ENCODE peak calls at places on chromosomes 3 and 15, in nine cellular contexts. B is OCI-LY7, Q is Karpas-422, E is PC-3, W is HCT116, F is GM23338, R is hepatocyte, K is GM23248, H is SK-N-SH. S is an unnamed sample. For H3K9me2, the result is how much of the 10 kb centered on the place peaks cover.

GRCh38 chr3:169390310-169390731 is 273.2 kb downstream of the MECOM start:
- DNase-seq in B (no peak), Q (no peak), E (peak), W (no peak), F (peak), R (peak), K (peak), H (no peak), S (peak)

GRCh38 chr3:174540081-174540480 is 319.1 kb upstream of the NAALADL2 start:
- DNase-seq in B (no peak), Q (no peak), E (no peak), W (no peak), F (peak), R (no peak), K (no peak), H (no peak), S (no peak)

GRCh38 chr15:81941479-81941878 is 104.3 kb downstream of the MEX3B start:
- DNase-seq in B (no peak), Q (no peak), E (no peak), W (no peak), F (no peak), R (no peak), K (no peak), H (no peak), S (no peak)

GRCh38 chr15:60729850-60730458 is 251.0 kb upstream of the ICE2 start:
- DNase-seq in B (no peak), Q (no peak), E (no peak), W (no peak), F (no peak), R (no peak), K (no peak), H (no peak), S (no peak)

GRCh38 chr15:26038693-26039092 is 175.6 kb upstream of the ATP10A start:
- DNase-seq in B (no peak), Q (no peak), E (no peak), W (no peak), F (peak), R (no peak), K (no peak), H (peak), S (no peak)

GRCh38 chr3:148466143-148466542 is 231.6 kb upstream of the AGTR1 start:
- DNase-seq in B (no peak), Q (no peak), E (peak), W (no peak), F (peak), R (no peak), K (peak), H (no peak), S (no peak)

GRCh38 chr3:129313415-129313982 is 34.8 kb downstream of the HMCES start:
- DNase-seq in B (peak), Q (peak), E (peak), W (no peak), F (no peak), R (no peak), K (no peak), H (no peak), S (no peak)

GRCh38 chr3:42090973-42091731 is at the start of gene TRAK1:
- DNase-seq in B (no peak), Q (no peak), E (no peak), W (no peak), F (peak), R (peak), K (peak), H (no peak), S (no peak)

GRCh38 chr3:179398574-179399249 is 51.2 kb downstream of the MFN1 start:
- DNase-seq in B (no peak), Q (no peak), E (no peak), W (no peak), F (no peak), R (no peak), K (peak), H (no peak), S (no peak)

GRCh38 chr3:48634661-48635221 is 520 bp downstream of the SLC26A6 start:
- DNase-seq in B (peak), Q (peak), E (peak), W (no peak), F (peak), R (peak), K (peak), H (peak), S (no peak)

GRCh38 chr15:55796321-55796965 is 53.5 kb upstream of the PRTG start:
- DNase-seq in B (no peak), Q (no peak), E (peak), W (no peak), F (no peak), R (peak), K (peak), H (no peak), S (no peak)

GRCh38 chr3:101791778-101792177 is 12.8 kb downstream of the NXPE3 start:
- DNase-seq in B (peak), Q (peak), E (no peak), W (no peak), F (no peak), R (no peak), K (no peak), H (no peak), S (no peak)

GRCh38 chr15:49918106-49918505 is 200.9 kb downstream of the ATP8B4 start:
- DNase-seq in B (no peak), Q (peak), E (peak), W (no peak), F (no peak), R (no peak), K (peak), H (no peak), S (no peak)

GRCh38 chr3:123843668-123844067 is 40.5 kb downstream of the MYLK start:
- DNase-seq in B (no peak), Q (no peak), E (no peak), W (no peak), F (peak), R (no peak), K (peak), H (no peak), S (no peak)

GRCh38 chr3:124033360-124034015 is 41.6 kb upstream of the ROPN1 start:
- DNase-seq in B (no peak), Q (no peak), E (peak), W (no peak), F (peak), R (peak), K (peak), H (no peak), S (no peak)

GRCh38 chr15:68564173-68564572 is 14.6 kb upstream of the CORO2B start:
- DNase-seq in B (no peak), Q (no peak), E (no peak), W (no peak), F (no peak), R (no peak), K (no peak), H (no peak), S (no peak)

GRCh38 chr3:32836601-32837000 is 18.8 kb downstream of the TRIM71 start:
- DNase-seq in B (no peak), Q (no peak), E (no peak), W (no peak), F (no peak), R (no peak), K (no peak), H (no peak), S (no peak)

GRCh38 chr15:67174864-67175573 is 79.4 kb downstream of the AAGAB start:
- DNase-seq in B (peak), Q (no peak), E (peak), W (peak), F (no peak), R (peak), K (peak), H (peak), S (peak)

GRCh38 chr3:58824285-58824684 is 157.7 kb upstream of the FAM3D start:
- DNase-seq in B (peak), Q (peak), E (peak), W (peak), F (peak), R (peak), K (peak), H (peak), S (no peak)

GRCh38 chr3:120524171-120524923 is 71.8 kb upstream of the NDUFB4 start:
- DNase-seq in B (no peak), Q (no peak), E (peak), W (no peak), F (no peak), R (no peak), K (peak), H (no peak), S (peak)

GRCh38 chr15:26873846-26874245 is 7.0 kb downstream of the GABRA5 start:
- DNase-seq in B (no peak), Q (no peak), E (no peak), W (no peak), F (no peak), R (no peak), K (peak), H (no peak), S (no peak)

GRCh38 chr3:83934208-83935150 is 1024.3 kb upstream of the CADM2 start:
- DNase-seq in B (no peak), Q (no peak), E (peak), W (no peak), F (peak), R (no peak), K (no peak), H (no peak), S (peak)

GRCh38 chr15:55980511-55980910 is 12.9 kb downstream of the NEDD4 start:
- DNase-seq in B (no peak), Q (no peak), E (no peak), W (no peak), F (no peak), R (no peak), K (no peak), H (no peak), S (no peak)

GRCh38 chr3:2099028-2099671 is 484 bp downstream of the CNTN4 start:
- DNase-seq in B (no peak), Q (no peak), E (no peak), W (no peak), F (peak), R (peak), K (peak), H (peak), S (no peak)
- H3K4me3 ChIP-seq in B (no peak), Q (no peak), E (no peak), W (no peak), F (peak), R (peak), K (no peak), H (no peak), S (no peak)

GRCh38 chr3:11389570-11390268 is 117.5 kb downstream of the ATG7 start:
- DNase-seq in B (no peak), Q (no peak), E (no peak), W (no peak), F (no peak), R (no peak), K (peak), H (no peak), S (no peak)
- H3K9me2 ChIP-seq in B (under half), Q (under half), E (under half), W (under half), F (under half), R (under half), K (under half), H (under half), S (under half)

GRCh38 chr3:150373234-150373633 is 34.9 kb upstream of the TSC22D2 start:
- DNase-seq in B (no peak), Q (no peak), E (no peak), W (no peak), F (no peak), R (no peak), K (no peak), H (no peak), S (no peak)

GRCh38 chr3:150370129-150370602 is 37.9 kb upstream of the TSC22D2 start:
- DNase-seq in B (no peak), Q (no peak), E (peak), W (peak), F (peak), R (peak), K (peak), H (no peak), S (peak)

GRCh38 chr3:150370982-150371381 is 37.1 kb upstream of the TSC22D2 start:
- DNase-seq in B (no peak), Q (no peak), E (no peak), W (no peak), F (no peak), R (no peak), K (peak), H (no peak), S (no peak)

GRCh38 chr3:150372320-150373118 is 35.6 kb upstream of the TSC22D2 start:
- DNase-seq in B (peak), Q (peak), E (peak), W (no peak), F (no peak), R (no peak), K (peak), H (no peak), S (no peak)

GRCh38 chr3:150371741-150372254 is 36.3 kb upstream of the TSC22D2 start:
- DNase-seq in B (no peak), Q (no peak), E (peak), W (peak), F (no peak), R (peak), K (peak), H (no peak), S (peak)
- H3K4me3 ChIP-seq in B (no peak), Q (no peak), E (peak), W (peak), F (no peak), R (no peak), K (peak), H (peak), S (peak)

GRCh38 chr15:29731865-29732264 is 90.4 kb downstream of the TJP1 start:
- DNase-seq in B (no peak), Q (no peak), E (peak), W (no peak), F (no peak), R (no peak), K (peak), H (no peak), S (no peak)
- H3K9me2 ChIP-seq in B (under half), Q (under half), E (under half), W (under half), F (under half), R (under half), K (under half), H (under half), S (under half)

GRCh38 chr3:197597335-197597734 is 41.6 kb upstream of the BDH1 start:
- DNase-seq in B (no peak), Q (no peak), E (no peak), W (no peak), F (no peak), R (peak), K (no peak), H (no peak), S (no peak)

GRCh38 chr3:197592361-197593045 is 36.7 kb upstream of the BDH1 start:
- DNase-seq in B (no peak), Q (no peak), E (no peak), W (no peak), F (no peak), R (no peak), K (no peak), H (no peak), S (no peak)

GRCh38 chr3:197598404-197598980 is 42.7 kb upstream of the BDH1 start:
- DNase-seq in B (no peak), Q (no peak), E (no peak), W (no peak), F (no peak), R (no peak), K (no peak), H (no peak), S (no peak)

GRCh38 chr3:197593046-197593380 is 37.2 kb upstream of the BDH1 start:
- DNase-seq in B (no peak), Q (no peak), E (no peak), W (no peak), F (no peak), R (no peak), K (no peak), H (no peak), S (no peak)

GRCh38 chr3:197595470-197596185 is 39.9 kb upstream of the BDH1 start:
- DNase-seq in B (no peak), Q (no peak), E (no peak), W (no peak), F (no peak), R (no peak), K (peak), H (no peak), S (no peak)
- H3K4me3 ChIP-seq in B (no peak), Q (no peak), E (no peak), W (no peak), F (no peak), R (no peak), K (no peak), H (no peak), S (no peak)

DNA sequence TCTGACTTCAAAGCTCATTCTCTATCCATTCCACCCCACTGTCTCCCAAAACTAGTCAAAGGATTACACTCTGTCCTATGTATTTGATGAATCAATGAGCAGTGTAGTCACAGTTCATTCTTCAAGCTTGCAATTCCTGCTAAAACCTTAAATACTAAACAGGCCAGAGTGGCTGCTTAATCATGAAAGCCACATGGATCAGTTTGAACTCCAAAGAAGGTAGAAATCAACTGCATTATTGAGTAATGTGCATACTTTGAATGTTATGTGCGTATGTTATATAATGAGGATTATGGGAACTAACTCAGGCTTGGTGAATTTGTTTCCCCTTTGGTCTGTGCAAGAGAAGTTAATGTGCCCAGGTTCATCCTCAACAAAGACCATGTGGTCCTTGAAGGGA is 45.4 kb downstream of the PRICKLE2 start:
- DNase-seq in B (no peak), Q (no peak), E (no peak), W (no peak), F (no peak), R (no peak), K (peak), H (no peak), S (no peak)
- H3K9me2 ChIP-seq in B (under half), Q (under half), E (under half), W (under half), F (under half), R (under half), K (under half), H (under half), S (under half)